ENCODE peak calls at places on chromosomes 16 and 17, in seven cellular contexts. One of them, this sample, is unnamed.

GRCh38 chr16:67464565-67464964 is 16.4 kb downstream of the ATP6V0D1 start:
- DNase-seq in mesendoderm: no peak
- DNase-seq in H9: no peak
- DNase-seq in H1: no peak
- DNase-seq in mesenchymal stem cell: no peak
- DNase-seq in IMR-90: no peak
- DNase-seq in trophoblast cell: no peak
- DNase-seq in this sample: no peak

GRCh38 chr17:50059256-50059655 is 3.3 kb downstream of the ITGA3 start:
- DNase-seq in mesenchymal stem cell: peak
- DNase-seq in IMR-90: no peak
- DNase-seq in mesendoderm: no peak
- DNase-seq in H1: no peak
- DNase-seq in trophoblast cell: peak
- DNase-seq in H9: no peak
- DNase-seq in this sample: no peak

GRCh38 chr16:87324411-87325275 is 7.5 kb upstream of the C16orf95 start:
- DNase-seq in IMR-90: peak
- DNase-seq in H1: peak
- DNase-seq in H9: peak
- DNase-seq in mesenchymal stem cell: peak
- DNase-seq in trophoblast cell: no peak
- DNase-seq in mesendoderm: peak
- DNase-seq in this sample: peak

GRCh38 chr17:81566461-81567126 is 14.4 kb upstream of the FAAP100 start:
- DNase-seq in H9: no peak
- DNase-seq in mesenchymal stem cell: peak
- DNase-seq in mesendoderm: no peak
- DNase-seq in trophoblast cell: peak
- DNase-seq in IMR-90: peak
- DNase-seq in H1: no peak
- DNase-seq in this sample: no peak

GRCh38 chr17:17868637-17869522 is 32.1 kb upstream of the SREBF1 start:
- DNase-seq in mesenchymal stem cell: peak
- DNase-seq in IMR-90: peak
- DNase-seq in mesendoderm: peak
- DNase-seq in H9: peak
- DNase-seq in H1: no peak
- DNase-seq in trophoblast cell: no peak
- DNase-seq in this sample: no peak

GRCh38 chr16:51907680-51908079 is 639.3 kb downstream of the TOX3 start:
- DNase-seq in mesenchymal stem cell: no peak
- DNase-seq in H1: no peak
- DNase-seq in trophoblast cell: no peak
- DNase-seq in H9: no peak
- DNase-seq in IMR-90: peak
- DNase-seq in mesendoderm: no peak
- DNase-seq in this sample: no peak

GRCh38 chr16:8581923-8582580 is 8.3 kb downstream of the TMEM114 start:
- DNase-seq in mesendoderm: no peak
- DNase-seq in H1: no peak
- DNase-seq in mesenchymal stem cell: peak
- DNase-seq in H9: no peak
- DNase-seq in IMR-90: no peak
- DNase-seq in trophoblast cell: no peak
- DNase-seq in this sample: no peak

GRCh38 chr16:50313596-50314483 is 47.5 kb downstream of the ADCY7 start:
- DNase-seq in H1: peak
- DNase-seq in IMR-90: peak
- DNase-seq in mesendoderm: peak
- DNase-seq in H9: peak
- DNase-seq in trophoblast cell: peak
- DNase-seq in mesenchymal stem cell: no peak
- DNase-seq in this sample: no peak

GRCh38 chr16:31528726-31529397 is 1.2 kb downstream of the AHSP start:
- DNase-seq in H9: peak
- DNase-seq in mesendoderm: peak
- DNase-seq in trophoblast cell: no peak
- DNase-seq in IMR-90: peak
- DNase-seq in mesenchymal stem cell: no peak
- DNase-seq in H1: peak
- DNase-seq in this sample: no peak

DNA sequence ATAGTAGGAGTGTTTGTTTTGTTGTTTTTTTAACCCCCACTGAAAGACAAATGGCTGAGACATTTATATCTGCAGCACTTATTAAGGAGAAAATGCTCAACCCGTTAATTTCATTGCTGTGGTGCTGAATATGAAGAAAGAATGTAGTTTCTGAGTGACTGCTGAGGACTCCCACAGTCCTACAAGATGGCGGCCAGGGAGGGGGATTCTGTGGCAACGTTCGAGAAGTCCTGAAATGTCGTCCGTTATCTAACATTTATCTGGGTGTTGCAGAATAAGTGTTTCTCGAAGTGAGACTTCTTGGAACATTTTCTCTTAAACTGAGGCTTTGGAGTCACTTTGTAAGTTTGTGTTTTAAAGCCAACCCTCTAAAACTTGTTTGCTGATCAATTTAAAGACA is 530.4 kb downstream of the XYLT1 start:
- DNase-seq in IMR-90: no peak
- DNase-seq in mesenchymal stem cell: no peak
- DNase-seq in trophoblast cell: no peak
- DNase-seq in H1: no peak
- DNase-seq in H9: no peak
- DNase-seq in mesendoderm: peak
- DNase-seq in this sample: no peak
- H2AK5ac ChIP-seq in IMR-90: no peak
- H2AK5ac ChIP-seq in mesenchymal stem cell: no peak
- H2AK5ac ChIP-seq in trophoblast cell: no peak
- H2AK5ac ChIP-seq in H1: no peak
- H2AK5ac ChIP-seq in H9: no peak
- H2AK5ac ChIP-seq in mesendoderm: no peak
- H2AK5ac ChIP-seq in this sample: no peak

GRCh38 chr17:80379348-80379747 is 35.6 kb upstream of the ENDOV start:
- DNase-seq in H1: no peak
- DNase-seq in mesendoderm: no peak
- DNase-seq in IMR-90: no peak
- DNase-seq in trophoblast cell: no peak
- DNase-seq in H9: no peak
- DNase-seq in mesenchymal stem cell: no peak
- DNase-seq in this sample: no peak
- H2AK5ac ChIP-seq in H1: no peak
- H2AK5ac ChIP-seq in mesendoderm: no peak
- H2AK5ac ChIP-seq in IMR-90: no peak
- H2AK5ac ChIP-seq in trophoblast cell: no peak
- H2AK5ac ChIP-seq in H9: no peak
- H2AK5ac ChIP-seq in mesenchymal stem cell: no peak
- H2AK5ac ChIP-seq in this sample: no peak

DNA sequence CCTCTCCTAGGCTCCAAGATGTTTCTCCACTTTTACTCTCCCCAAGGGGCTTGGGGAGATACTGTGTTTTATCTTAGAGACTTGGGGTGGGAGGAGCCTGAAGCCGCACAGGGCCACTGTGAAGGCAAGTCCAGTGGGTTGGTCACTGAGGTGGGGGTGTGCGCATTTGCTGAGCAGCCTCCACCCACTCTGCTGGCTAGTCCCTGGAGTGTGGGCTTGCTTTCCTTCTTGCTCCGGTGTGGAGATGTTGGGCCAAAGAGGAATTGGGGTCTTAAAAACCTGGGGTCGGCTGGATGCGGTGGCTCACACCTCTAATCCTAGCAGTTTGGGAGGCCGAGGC is 4.0 kb upstream of the CLDN9 start:
- DNase-seq in mesenchymal stem cell: no peak
- DNase-seq in H1: no peak
- DNase-seq in H9: no peak
- DNase-seq in IMR-90: no peak
- DNase-seq in trophoblast cell: no peak
- DNase-seq in mesendoderm: no peak
- DNase-seq in this sample: no peak
- H2AK5ac ChIP-seq in mesenchymal stem cell: no peak
- H2AK5ac ChIP-seq in H1: peak
- H2AK5ac ChIP-seq in H9: no peak
- H2AK5ac ChIP-seq in IMR-90: no peak
- H2AK5ac ChIP-seq in trophoblast cell: peak
- H2AK5ac ChIP-seq in mesendoderm: peak
- H2AK5ac ChIP-seq in this sample: peak

GRCh38 chr17:11276486-11276885 is 35.5 kb downstream of the SHISA6 start:
- DNase-seq in trophoblast cell: no peak
- DNase-seq in mesenchymal stem cell: no peak
- DNase-seq in IMR-90: no peak
- DNase-seq in H1: no peak
- DNase-seq in H9: no peak
- DNase-seq in mesendoderm: no peak
- DNase-seq in this sample: no peak

GRCh38 chr17:11278186-11278983 is 37.4 kb downstream of the SHISA6 start:
- DNase-seq in mesenchymal stem cell: no peak
- DNase-seq in trophoblast cell: no peak
- DNase-seq in H9: peak
- DNase-seq in H1: no peak
- DNase-seq in mesendoderm: no peak
- DNase-seq in IMR-90: no peak
- DNase-seq in this sample: no peak

GRCh38 chr17:11282586-11282985 is 41.6 kb downstream of the SHISA6 start:
- DNase-seq in IMR-90: no peak
- DNase-seq in mesendoderm: no peak
- DNase-seq in H1: no peak
- DNase-seq in H9: peak
- DNase-seq in trophoblast cell: no peak
- DNase-seq in mesenchymal stem cell: no peak
- DNase-seq in this sample: no peak

GRCh38 chr17:11278984-11279270 is 37.9 kb downstream of the SHISA6 start:
- DNase-seq in mesendoderm: no peak
- DNase-seq in mesenchymal stem cell: no peak
- DNase-seq in IMR-90: no peak
- DNase-seq in H9: peak
- DNase-seq in H1: no peak
- DNase-seq in trophoblast cell: no peak
- DNase-seq in this sample: no peak

GRCh38 chr17:11279776-11280344 is 38.8 kb downstream of the SHISA6 start:
- DNase-seq in mesendoderm: no peak
- DNase-seq in mesenchymal stem cell: no peak
- DNase-seq in IMR-90: no peak
- DNase-seq in H1: no peak
- DNase-seq in trophoblast cell: no peak
- DNase-seq in H9: peak
- DNase-seq in this sample: no peak
- H2AK5ac ChIP-seq in mesendoderm: no peak
- H2AK5ac ChIP-seq in mesenchymal stem cell: no peak
- H2AK5ac ChIP-seq in IMR-90: no peak
- H2AK5ac ChIP-seq in H1: no peak
- H2AK5ac ChIP-seq in trophoblast cell: no peak
- H2AK5ac ChIP-seq in H9: no peak
- H2AK5ac ChIP-seq in this sample: no peak

GRCh38 chr16:1990336-1991134 is 765 bp downstream of the SYNGR3 start:
- DNase-seq in mesenchymal stem cell: no peak
- DNase-seq in trophoblast cell: peak
- DNase-seq in H1: peak
- DNase-seq in H9: peak
- DNase-seq in mesendoderm: peak
- DNase-seq in IMR-90: no peak
- DNase-seq in this sample: no peak

GRCh38 chr16:1991135-1991551 is 1.4 kb downstream of the SYNGR3 start:
- DNase-seq in H1: peak
- DNase-seq in H9: no peak
- DNase-seq in mesendoderm: no peak
- DNase-seq in IMR-90: no peak
- DNase-seq in mesenchymal stem cell: no peak
- DNase-seq in trophoblast cell: no peak
- DNase-seq in this sample: no peak

GRCh38 chr16:1989826-1990335 is at the start of gene SYNGR3:
- DNase-seq in H9: no peak
- DNase-seq in H1: peak
- DNase-seq in IMR-90: no peak
- DNase-seq in mesendoderm: peak
- DNase-seq in trophoblast cell: no peak
- DNase-seq in mesenchymal stem cell: no peak
- DNase-seq in this sample: no peak

GRCh38 chr16:1987198-1987597 is 2.6 kb upstream of the SYNGR3 start:
- DNase-seq in mesendoderm: no peak
- DNase-seq in mesenchymal stem cell: no peak
- DNase-seq in H9: no peak
- DNase-seq in H1: no peak
- DNase-seq in trophoblast cell: no peak
- DNase-seq in IMR-90: no peak
- DNase-seq in this sample: no peak

DNA sequence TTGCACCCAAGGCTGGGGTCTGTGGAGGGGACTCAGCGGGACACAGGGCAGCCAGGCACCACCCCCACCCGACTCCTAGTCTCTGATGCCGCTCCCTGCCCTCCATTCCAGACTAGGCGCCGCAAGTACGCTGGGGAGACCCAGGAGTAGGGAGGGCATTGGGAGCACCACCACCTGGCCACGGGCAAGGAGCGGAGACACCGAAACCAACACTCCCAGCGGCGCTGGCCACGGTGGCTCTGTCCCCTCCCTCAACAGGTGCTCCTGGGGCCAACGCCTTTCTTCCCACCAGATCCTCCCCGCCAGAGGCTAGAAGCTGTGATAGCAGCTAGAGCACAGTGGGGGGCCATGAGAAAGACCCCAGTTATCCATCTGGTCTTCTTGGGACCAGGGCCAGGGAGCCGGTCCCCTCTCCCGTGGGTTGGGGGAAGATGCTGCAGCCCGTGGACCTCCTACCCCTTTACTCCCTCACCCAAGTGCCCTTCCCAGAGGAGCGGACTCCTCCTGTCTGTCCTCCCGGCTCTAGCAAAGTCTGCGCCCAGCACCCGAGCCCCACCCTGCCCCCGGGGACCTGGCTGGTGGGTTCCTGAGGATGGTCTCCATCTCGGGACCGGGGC is 453 bp upstream of the SYNGR3 start:
- DNase-seq in IMR-90: no peak
- DNase-seq in trophoblast cell: no peak
- DNase-seq in H1: peak
- DNase-seq in mesendoderm: peak
- DNase-seq in mesenchymal stem cell: no peak
- DNase-seq in H9: peak
- DNase-seq in this sample: no peak
- H2AK5ac ChIP-seq in IMR-90: peak
- H2AK5ac ChIP-seq in trophoblast cell: no peak
- H2AK5ac ChIP-seq in H1: peak
- H2AK5ac ChIP-seq in mesendoderm: no peak
- H2AK5ac ChIP-seq in mesenchymal stem cell: no peak
- H2AK5ac ChIP-seq in H9: no peak
- H2AK5ac ChIP-seq in this sample: peak

GRCh38 chr16:84272740-84273320 is 21.8 kb upstream of the WFDC1 start:
- DNase-seq in H9: no peak
- DNase-seq in IMR-90: no peak
- DNase-seq in mesenchymal stem cell: no peak
- DNase-seq in H1: no peak
- DNase-seq in trophoblast cell: no peak
- DNase-seq in mesendoderm: no peak
- DNase-seq in this sample: no peak
- H2AK5ac ChIP-seq in H9: no peak
- H2AK5ac ChIP-seq in IMR-90: no peak
- H2AK5ac ChIP-seq in mesenchymal stem cell: no peak
- H2AK5ac ChIP-seq in H1: no peak
- H2AK5ac ChIP-seq in trophoblast cell: no peak
- H2AK5ac ChIP-seq in mesendoderm: no peak
- H2AK5ac ChIP-seq in this sample: no peak